ENCODE peak calls at places on chromosomes 6 and 20, in five cellular contexts. G, M, C, U and T are unnamed samples.

GRCh38 chr20:53330744-53331143 is 262.9 kb downstream of the ZNF217 start:
- DNase-seq in M (no peak), G (no peak), C (no peak), U (no peak), T (no peak)

GRCh38 chr20:8851446-8851845 is 217.4 kb upstream of the PLCB4 start:
- DNase-seq in G (no peak), M (no peak), U (no peak), C (no peak), T (no peak)

GRCh38 chr20:57573176-57573575 is 12.3 kb downstream of the PCK1 start:
- DNase-seq in C (no peak), M (no peak), U (no peak), G (no peak), T (no peak)

GRCh38 chr6:150993253-150993652 is 127.8 kb downstream of the MTHFD1L start:
- DNase-seq in G (no peak), C (no peak), U (no peak), M (no peak), T (no peak)

GRCh38 chr6:36759177-36759757 is 61.6 kb downstream of the RAB44 start:
- DNase-seq in G (peak), C (peak), M (peak), U (peak), T (peak)

GRCh38 chr6:138410048-138410735 is 6.2 kb downstream of the HEBP2 start:
- DNase-seq in G (no peak), U (no peak), C (no peak), M (no peak), T (no peak)

GRCh38 chr6:125598422-125598821 is 151.0 kb upstream of the HEY2 start:
- DNase-seq in U (no peak), M (no peak), C (peak), G (peak), T (no peak)

GRCh38 chr6:31884528-31885035 is 5.8 kb upstream of the SLC44A4 start:
- DNase-seq in M (no peak), U (no peak), C (no peak), G (no peak), T (no peak)

GRCh38 chr6:2448826-2449571 is 203.6 kb upstream of the GMDS start:
- DNase-seq in U (peak), C (no peak), G (peak), M (peak), T (peak)

GRCh38 chr6:70669133-70669532 is 1.4 kb downstream of the SMAP1 start:
- DNase-seq in C (no peak), M (no peak), G (no peak), U (peak), T (no peak)

GRCh38 chr6:106360989-106361430 is 493 bp downstream of the CRYBG1 start:
- DNase-seq in G (no peak), C (no peak), U (no peak), M (no peak), T (peak)

GRCh38 chr6:71496018-71496800 is 207.6 kb downstream of the OGFRL1 start:
- DNase-seq in M (no peak), U (peak), G (no peak), C (no peak), T (no peak)

GRCh38 chr20:47540443-47541354 is 39.0 kb downstream of the NCOA3 start:
- DNase-seq in M (no peak), U (peak), G (peak), C (no peak), T (no peak)

GRCh38 chr6:169991913-169992312 is 240.5 kb downstream of the ERMARD start:
- DNase-seq in M (no peak), C (no peak), G (no peak), U (no peak), T (no peak)

GRCh38 chr6:169991031-169991390 is 239.6 kb downstream of the ERMARD start:
- DNase-seq in C (no peak), U (no peak), G (no peak), M (no peak), T (no peak)

GRCh38 chr6:169990095-169991030 is 238.9 kb downstream of the ERMARD start:
- DNase-seq in C (peak), U (peak), M (no peak), G (no peak), T (no peak)

GRCh38 chr6:169988769-169989550 is 237.5 kb downstream of the ERMARD start:
- DNase-seq in C (no peak), U (no peak), M (no peak), G (no peak), T (no peak)

GRCh38 chr6:169989594-169989993 is 238.2 kb downstream of the ERMARD start:
- DNase-seq in U (no peak), G (no peak), C (no peak), M (no peak), T (no peak)
- H3K4me3 ChIP-seq in U (peak), G (no peak), C (no peak), M (no peak), T (no peak)

GRCh38 chr20:62367483-62368302 is 581 bp upstream of the LAMA5 start:
- DNase-seq in C (no peak), U (peak), M (no peak), G (peak), T (no peak)
- H3K4me3 ChIP-seq in C (peak), U (peak), M (no peak), G (peak), T (peak)

GRCh38 chr20:44050925-44051660 is 135.9 kb downstream of the JPH2 start:
- DNase-seq in U (no peak), M (no peak), G (no peak), C (no peak), T (no peak)
- H3K4me3 ChIP-seq in U (no peak), M (no peak), G (no peak), C (no peak), T (no peak)

DNA sequence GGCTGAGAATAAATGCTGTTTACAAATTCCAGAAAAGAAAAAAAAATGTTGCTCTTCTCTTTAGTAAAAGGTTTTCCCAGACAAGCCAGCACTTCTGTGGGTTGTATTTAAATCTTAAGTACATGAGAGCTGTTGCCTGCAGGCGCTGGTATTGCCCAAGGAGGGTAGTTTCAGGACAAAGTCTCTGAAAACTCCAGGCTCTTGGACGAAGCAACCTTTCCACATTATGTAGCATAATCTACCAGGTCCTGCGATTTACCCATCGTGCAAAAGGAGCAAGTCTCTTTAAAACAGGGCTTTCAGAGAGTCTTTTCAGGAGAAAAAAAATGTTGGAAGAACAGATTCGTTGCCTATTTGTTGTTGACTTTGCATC is 65.6 kb downstream of the PLG start:
- DNase-seq in M (no peak), C (no peak), U (no peak), G (no peak), T (no peak)
- H3K4me3 ChIP-seq in M (peak), C (no peak), U (no peak), G (peak), T (no peak)

DNA sequence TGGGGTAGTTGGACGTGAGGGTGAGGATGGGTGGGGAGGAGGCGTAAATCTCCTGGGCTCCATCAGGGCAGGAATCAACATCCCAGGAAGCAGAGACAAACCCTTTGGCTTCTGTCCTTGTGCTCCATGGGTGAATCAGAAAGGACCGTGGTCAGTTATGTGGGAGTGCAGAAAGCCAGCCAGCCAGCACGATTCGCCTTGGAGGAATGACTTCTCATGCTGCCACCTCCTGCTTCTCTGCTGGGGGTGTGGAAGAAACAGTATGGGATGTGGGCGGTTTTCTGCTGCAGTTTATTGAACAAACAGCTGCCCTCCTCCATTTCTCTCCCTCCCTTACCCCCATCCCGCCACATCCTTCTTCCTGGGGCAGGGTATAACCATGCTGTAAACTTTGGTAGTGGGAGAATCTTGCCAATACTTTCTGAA is 214.5 kb downstream of the SOX4 start:
- DNase-seq in U (no peak), C (peak), M (peak), G (peak), T (no peak)
- H3K4me3 ChIP-seq in U (no peak), C (no peak), M (no peak), G (no peak), T (no peak)

GRCh38 chr6:156780962-156781705 is 4.0 kb downstream of the ARID1B start:
- DNase-seq in U (no peak), G (no peak), M (no peak), C (no peak), T (no peak)
- H3K4me3 ChIP-seq in U (peak), G (peak), M (peak), C (peak), T (no peak)

GRCh38 chr6:140138311-140138994 is 764.0 kb upstream of the CITED2 start:
- DNase-seq in M (no peak), U (no peak), C (no peak), G (no peak), T (no peak)
- H3K4me3 ChIP-seq in M (no peak), U (no peak), C (no peak), G (no peak), T (no peak)

GRCh38 chr20:36092424-36093024 is 62.0 kb upstream of the EPB41L1 start:
- DNase-seq in U (no peak), M (no peak), G (peak), C (no peak), T (no peak)

GRCh38 chr20:36093025-36093803 is 61.3 kb upstream of the EPB41L1 start:
- DNase-seq in M (no peak), C (no peak), U (no peak), G (peak), T (no peak)

GRCh38 chr20:36093804-36094145 is 60.8 kb upstream of the EPB41L1 start:
- DNase-seq in U (no peak), M (no peak), G (no peak), C (no peak), T (no peak)

GRCh38 chr20:36090223-36090622 is 64.3 kb upstream of the EPB41L1 start:
- DNase-seq in G (no peak), C (no peak), U (no peak), M (no peak), T (no peak)

DNA sequence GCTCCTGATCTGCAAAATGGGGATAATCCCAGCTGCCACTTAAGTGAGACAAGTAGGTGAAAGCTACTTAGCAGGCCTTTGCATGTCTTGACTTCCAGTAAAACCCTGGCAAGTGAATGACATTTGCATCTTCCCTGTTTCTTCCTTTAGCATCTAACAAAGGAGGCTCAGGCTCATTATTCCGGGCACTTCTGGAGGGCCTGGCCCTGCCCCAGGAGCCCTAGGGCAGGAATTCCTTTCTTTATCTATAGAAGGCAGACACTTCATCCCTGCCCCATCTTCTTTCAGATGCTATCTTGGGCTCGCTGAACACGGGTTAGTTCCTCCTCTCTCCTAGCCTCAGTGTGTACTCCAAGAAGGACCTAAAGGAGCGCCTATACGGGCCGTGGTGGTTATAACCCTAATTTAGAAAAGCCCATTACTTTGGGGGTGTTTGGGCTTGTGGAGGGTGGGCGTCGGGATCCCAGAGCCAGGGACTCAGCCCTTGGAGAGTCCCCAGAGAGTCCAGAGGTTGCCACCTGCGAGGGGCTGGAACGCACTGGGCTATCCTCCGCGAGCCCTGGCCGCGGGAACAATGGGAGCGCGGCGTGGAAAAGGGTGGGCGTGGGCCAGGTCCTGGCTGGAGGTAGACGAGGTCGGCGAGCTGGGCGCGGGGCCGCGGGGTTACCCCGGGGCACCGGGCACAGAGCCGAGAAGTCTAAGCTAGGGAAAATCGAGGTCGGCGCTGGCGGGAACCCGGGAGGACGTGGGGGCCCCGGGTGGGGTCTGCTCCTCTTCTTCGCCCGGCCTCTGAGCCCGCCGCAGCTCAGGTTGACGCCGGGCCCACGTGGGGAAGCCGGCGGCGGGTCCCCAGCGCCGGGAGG is 62.7 kb upstream of the EPB41L1 start:
- DNase-seq in M (no peak), U (no peak), G (no peak), C (no peak), T (no peak)
- H3K4me3 ChIP-seq in M (peak), U (peak), G (peak), C (peak), T (peak)

GRCh38 chr6:160042788-160043301 is 74.0 kb downstream of the IGF2R start:
- DNase-seq in M (no peak), G (no peak), C (no peak), U (no peak), T (no peak)
- H3K4me3 ChIP-seq in M (no peak), G (no peak), C (no peak), U (no peak), T (no peak)

GRCh38 chr20:50762045-50762422 is 30.7 kb downstream of the PARD6B start:
- DNase-seq in G (no peak), C (peak), U (no peak), M (no peak), T (no peak)
- H3K4me3 ChIP-seq in G (peak), C (no peak), U (no peak), M (no peak), T (no peak)